ENCODE peak calls at places on chromosomes 6 and 20, in seven cellular contexts. S is IMR-90, P is H9, T is neuronal stem cell, N is mesenchymal stem cell, V is H1, Z is trophoblast cell. C is an unnamed sample.
A peak's percentile ranks its signal among the peaks of the same experiment; 100 is the strongest.

GRCh38 chr20:38091447-38092216 is 58.1 kb downstream of the RPRD1B start:
- DNase-seq in S (peak; percentile 27), P (no peak), T (no peak), N (peak; percentile 22), V (no peak), Z (no peak), C (no peak)

GRCh38 chr20:35020108-35021031 is 64.7 kb downstream of the MYH7B start:
- DNase-seq in S (no peak), P (no peak), T (no peak), N (no peak), V (no peak), Z (no peak), C (no peak)

GRCh38 chr20:2022163-2022562 is 28.3 kb upstream of the PDYN start:
- DNase-seq in S (no peak), P (no peak), T (no peak), N (no peak), V (no peak), Z (no peak), C (no peak)

GRCh38 chr20:18511566-18511965 is 3.8 kb downstream of the SEC23B start:
- DNase-seq in S (no peak), P (no peak), T (no peak), N (no peak), V (no peak), Z (no peak), C (no peak)

GRCh38 chr20:63454729-63455567 is 17.5 kb downstream of the KCNQ2 start:
- DNase-seq in S (no peak), P (no peak), T (no peak), N (no peak), V (no peak), Z (no peak), C (peak; percentile 80)

GRCh38 chr6:34377984-34378383 is 14.5 kb downstream of the NUDT3 start:
- DNase-seq in S (peak; percentile 22), P (no peak), T (no peak), N (no peak), V (no peak), Z (no peak), C (peak; percentile 87)

GRCh38 chr6:63565727-63566625 is 6.3 kb upstream of the LOC128125822 start:
- DNase-seq in S (peak; percentile 75), P (no peak), T (no peak), N (peak; percentile 42), V (no peak), Z (no peak), C (no peak)

GRCh38 chr6:1952726-1953360 is 292.6 kb downstream of the GMDS start:
- DNase-seq in S (peak; percentile 100), P (no peak), T (no peak), N (peak; percentile 59), V (no peak), Z (peak; percentile 86), C (peak; percentile 65)

GRCh38 chr6:39087197-39087596 is 27.8 kb downstream of the SAYSD1 start:
- DNase-seq in S (no peak), P (no peak), T (no peak), N (no peak), V (no peak), Z (no peak), C (no peak)

GRCh38 chr6:153511896-153512496 is 380.9 kb upstream of the RGS17 start:
- DNase-seq in S (peak; percentile 3), P (peak; percentile 26), T (peak; percentile 18), N (peak; percentile 44), V (no peak), Z (peak; percentile 72), C (peak; percentile 55)

GRCh38 chr20:17533396-17533795 is 2.2 kb upstream of the BFSP1 start:
- DNase-seq in S (peak; percentile 60), P (peak; percentile 70), T (peak; percentile 45), N (peak; percentile 70), V (no peak), Z (peak; percentile 39), C (peak; percentile 93)

GRCh38 chr6:167572841-167573271 is 248.0 kb downstream of the TTLL2 start:
- DNase-seq in S (no peak), P (no peak), T (no peak), N (no peak), V (no peak), Z (no peak), C (no peak)

GRCh38 chr20:35085477-35086225 is 7.0 kb downstream of the TRPC4AP start:
- DNase-seq in S (no peak), P (no peak), T (no peak), N (no peak), V (no peak), Z (no peak), C (no peak)

GRCh38 chr6:133741375-133741861 is 147.5 kb upstream of the TCF21 start:
- DNase-seq in S (peak; percentile 13), P (no peak), T (peak; percentile 29), N (peak; percentile 45), V (no peak), Z (no peak), C (peak; percentile 24)

GRCh38 chr6:29965873-29966601 is 23.7 kb downstream of the HLA-A start:
- DNase-seq in S (peak; percentile 57), P (peak; percentile 61), T (no peak), N (peak; percentile 45), V (no peak), Z (peak; percentile 28), C (peak; percentile 84)

GRCh38 chr6:150934380-150934779 is 68.9 kb downstream of the MTHFD1L start:
- DNase-seq in S (peak; percentile 93), P (no peak), T (no peak), N (peak; percentile 89), V (no peak), Z (peak; percentile 93), C (no peak)

GRCh38 chr20:26167499-26167898 is 470.8 kb upstream of the ZNF337 start:
- DNase-seq in S (peak; percentile 31), P (no peak), T (no peak), N (peak; percentile 38), V (no peak), Z (peak; percentile 5), C (no peak)

GRCh38 chr6:143802833-143803565 is 40.1 kb upstream of the LTV1 start:
- DNase-seq in S (peak; percentile 73), P (no peak), T (no peak), N (peak; percentile 73), V (no peak), Z (no peak), C (no peak)

GRCh38 chr6:91573826-91574416 is 987.0 kb upstream of the MAP3K7 start:
- DNase-seq in S (no peak), P (no peak), T (no peak), N (no peak), V (no peak), Z (no peak), C (no peak)

GRCh38 chr20:41654884-41655283 is 36.7 kb upstream of the CHD6 start:
- DNase-seq in S (peak; percentile 23), P (peak; percentile 63), T (peak; percentile 11), N (peak; percentile 5), V (no peak), Z (no peak), C (peak; percentile 58)

GRCh38 chr20:41654292-41654691 is 36.1 kb upstream of the CHD6 start:
- DNase-seq in S (no peak), P (no peak), T (no peak), N (no peak), V (no peak), Z (no peak), C (no peak)

GRCh38 chr20:41655966-41656685 is 37.9 kb upstream of the CHD6 start:
- DNase-seq in S (no peak), P (no peak), T (no peak), N (no peak), V (no peak), Z (no peak), C (no peak)

GRCh38 chr20:41657655-41658054 is 39.5 kb upstream of the CHD6 start:
- DNase-seq in S (no peak), P (no peak), T (no peak), N (no peak), V (no peak), Z (peak; percentile 81), C (no peak)
- H2BK5ac ChIP-seq in S (no peak overlapping the region), P (no peak overlapping the region), T (no peak overlapping the region), N (no peak overlapping the region), V (no peak overlapping the region), Z (no peak overlapping the region), C (no peak overlapping the region)

DNA sequence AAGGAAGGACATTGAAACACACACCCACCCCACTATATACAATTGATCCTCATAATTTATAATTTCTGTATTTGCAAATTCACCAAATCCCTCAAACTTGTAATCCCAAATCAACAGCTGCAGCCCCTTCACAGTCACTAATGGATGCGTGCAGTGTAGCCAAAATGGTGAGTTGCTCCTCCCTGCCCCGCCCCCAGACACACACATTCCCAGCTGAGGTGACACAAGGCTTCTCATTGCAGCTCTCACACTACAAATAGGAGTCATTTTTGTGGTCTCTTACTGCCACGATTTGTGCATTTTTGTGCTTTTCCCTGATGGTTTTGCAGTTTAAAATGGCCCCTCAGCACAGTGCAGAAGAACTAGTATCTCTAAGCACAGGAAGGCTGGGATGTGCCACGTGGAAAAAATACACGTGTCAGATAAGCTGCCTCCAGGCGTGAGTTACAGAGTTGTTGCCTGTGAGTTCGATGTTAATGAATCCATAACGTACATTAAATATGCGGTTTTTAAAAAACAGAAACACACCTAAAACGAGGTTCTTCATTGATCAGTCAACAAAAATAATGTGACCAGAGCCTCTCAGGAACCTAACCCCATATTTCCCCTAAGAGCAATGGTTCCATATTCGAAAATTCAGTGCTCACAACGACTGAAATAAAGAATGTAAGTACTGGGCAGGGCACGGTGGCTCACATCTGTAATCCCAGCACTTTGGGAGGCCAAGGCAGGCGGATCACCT is 8.2 kb downstream of the ATP9A start:
- DNase-seq in S (no peak), P (no peak), T (no peak), N (peak; percentile 37), V (no peak), Z (no peak), C (peak; percentile 26)
- H2BK5ac ChIP-seq in S (peak overlapping the region; percentile 3), P (no peak overlapping the region), T (no peak overlapping the region), N (no peak overlapping the region), V (no peak overlapping the region), Z (no peak overlapping the region), C (no peak overlapping the region)

GRCh38 chr6:16421462-16421960 is 183.1 kb downstream of the GMPR start:
- DNase-seq in S (no peak), P (no peak), T (no peak), N (no peak), V (no peak), Z (no peak), C (no peak)
- H2BK5ac ChIP-seq in S (peak overlapping the region; percentile 39), P (no peak overlapping the region), T (no peak overlapping the region), N (no peak overlapping the region), V (no peak overlapping the region), Z (no peak overlapping the region), C (no peak overlapping the region)

GRCh38 chr6:115575298-115575697 is 485.4 kb downstream of the FRK start:
- DNase-seq in S (no peak), P (no peak), T (no peak), N (no peak), V (no peak), Z (no peak), C (no peak)

GRCh38 chr6:115573866-115574265 is 486.8 kb downstream of the FRK start:
- DNase-seq in S (peak; percentile 15), P (no peak), T (no peak), N (no peak), V (no peak), Z (no peak), C (no peak)

GRCh38 chr6:115582386-115582785 is 478.3 kb downstream of the FRK start:
- DNase-seq in S (no peak), P (no peak), T (no peak), N (no peak), V (no peak), Z (no peak), C (no peak)

DNA sequence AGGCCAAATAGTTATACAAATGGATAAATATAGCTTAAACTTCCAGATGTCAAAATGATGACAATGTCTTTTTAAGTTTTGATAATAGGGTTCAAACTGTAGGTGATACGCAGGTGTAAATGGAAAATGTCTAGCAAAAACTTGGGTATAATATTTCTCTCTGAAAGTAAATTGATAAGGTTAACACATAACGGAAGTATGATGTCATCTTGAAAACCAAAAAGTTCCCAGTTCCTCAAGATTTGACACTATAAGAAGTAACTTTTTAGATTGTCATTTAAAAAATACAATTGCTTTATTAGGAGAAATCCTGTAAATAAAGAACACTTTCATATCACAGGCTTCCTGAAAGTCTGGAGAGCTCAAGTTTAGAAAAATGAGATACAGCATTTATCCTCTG is 483.4 kb downstream of the FRK start:
- DNase-seq in S (no peak), P (no peak), T (no peak), N (no peak), V (no peak), Z (no peak), C (no peak)
- H2BK5ac ChIP-seq in S (no peak overlapping the region), P (no peak overlapping the region), T (no peak overlapping the region), N (no peak overlapping the region), V (no peak overlapping the region), Z (no peak overlapping the region), C (no peak overlapping the region)

C was measured in mesendoderm.